ENCODE peak calls at places on chromosomes 7 and 10, in seven cellular contexts. One of them, this sample, is unnamed.

GRCh38 chr7:137592232-137592896 is 248.8 kb upstream of the PTN start:
- DNase-seq in K562: peak; percentile 76
- DNase-seq in GM12878: no peak
- DNase-seq in HCT116: peak; percentile 22
- DNase-seq in HepG2: peak; percentile 46
- DNase-seq in SK-N-SH: peak; percentile 74
- DNase-seq in H1: peak; percentile 25
- DNase-seq in this sample: peak; percentile 37

GRCh38 chr7:157027568-157028527 is 17.4 kb upstream of the MNX1 start:
- DNase-seq in K562: no peak
- DNase-seq in GM12878: no peak
- DNase-seq in HCT116: no peak
- DNase-seq in HepG2: no peak
- DNase-seq in SK-N-SH: peak; percentile 10
- DNase-seq in H1: no peak
- DNase-seq in this sample: no peak

GRCh38 chr10:113329121-113329596 is 223.7 kb upstream of the HABP2 start:
- DNase-seq in K562: no peak
- DNase-seq in GM12878: no peak
- DNase-seq in HCT116: no peak
- DNase-seq in HepG2: no peak
- DNase-seq in SK-N-SH: peak; percentile 20
- DNase-seq in H1: no peak
- DNase-seq in this sample: no peak

GRCh38 chr10:96427291-96427690 is 68.5 kb upstream of the OPALIN start:
- DNase-seq in K562: no peak
- DNase-seq in GM12878: no peak
- DNase-seq in HCT116: no peak
- DNase-seq in HepG2: no peak
- DNase-seq in SK-N-SH: no peak
- DNase-seq in H1: no peak
- DNase-seq in this sample: no peak

GRCh38 chr7:144048648-144049047 is at the start of gene OR2A5:
- DNase-seq in K562: no peak
- DNase-seq in GM12878: no peak
- DNase-seq in HCT116: no peak
- DNase-seq in HepG2: no peak
- DNase-seq in SK-N-SH: no peak
- DNase-seq in H1: no peak
- DNase-seq in this sample: no peak

GRCh38 chr7:144834516-144835165 is 1.2 kb downstream of the TPK1 start:
- DNase-seq in K562: peak; percentile 49
- DNase-seq in GM12878: peak; percentile 23
- DNase-seq in HCT116: no peak
- DNase-seq in HepG2: no peak
- DNase-seq in SK-N-SH: peak; percentile 39
- DNase-seq in H1: no peak
- DNase-seq in this sample: no peak

GRCh38 chr7:100897111-100897608 is 1.5 kb upstream of the ACHE start:
- DNase-seq in K562: peak; percentile 80
- DNase-seq in GM12878: no peak
- DNase-seq in HCT116: no peak
- DNase-seq in HepG2: no peak
- DNase-seq in SK-N-SH: peak; percentile 87
- DNase-seq in H1: no peak
- DNase-seq in this sample: no peak

GRCh38 chr10:133442967-133443924 is 10.5 kb upstream of the SCART1 start:
- DNase-seq in K562: no peak
- DNase-seq in GM12878: no peak
- DNase-seq in HCT116: no peak
- DNase-seq in HepG2: no peak
- DNase-seq in SK-N-SH: peak; percentile 6
- DNase-seq in H1: no peak
- DNase-seq in this sample: no peak

GRCh38 chr7:97064020-97064419 is 39.4 kb upstream of the DLX5 start:
- DNase-seq in K562: no peak
- DNase-seq in GM12878: no peak
- DNase-seq in HCT116: no peak
- DNase-seq in HepG2: no peak
- DNase-seq in SK-N-SH: no peak
- DNase-seq in H1: no peak
- DNase-seq in this sample: no peak

GRCh38 chr10:26697922-26698608 is 564 bp downstream of the PDSS1 start:
- DNase-seq in K562: peak; percentile 19
- DNase-seq in GM12878: no peak
- DNase-seq in HCT116: no peak
- DNase-seq in HepG2: no peak
- DNase-seq in SK-N-SH: peak; percentile 44
- DNase-seq in H1: no peak
- DNase-seq in this sample: peak; percentile 6

GRCh38 chr7:17121671-17122070 is 176.8 kb upstream of the AHR start:
- DNase-seq in K562: no peak
- DNase-seq in GM12878: no peak
- DNase-seq in HCT116: no peak
- DNase-seq in HepG2: no peak
- DNase-seq in SK-N-SH: no peak
- DNase-seq in H1: no peak
- DNase-seq in this sample: no peak

GRCh38 chr10:122135251-122136025 is 135.7 kb upstream of the BTBD16 start:
- DNase-seq in K562: no peak
- DNase-seq in GM12878: no peak
- DNase-seq in HCT116: no peak
- DNase-seq in HepG2: no peak
- DNase-seq in SK-N-SH: no peak
- DNase-seq in H1: no peak
- DNase-seq in this sample: no peak

GRCh38 chr7:128912281-128912680 is 1.8 kb upstream of the KCP start:
- DNase-seq in K562: no peak
- DNase-seq in GM12878: no peak
- DNase-seq in HCT116: no peak
- DNase-seq in HepG2: no peak
- DNase-seq in SK-N-SH: peak; percentile 24
- DNase-seq in H1: no peak
- DNase-seq in this sample: no peak

GRCh38 chr7:138890782-138891445 is 90.3 kb downstream of the KIAA1549 start:
- DNase-seq in K562: no peak
- DNase-seq in GM12878: no peak
- DNase-seq in HCT116: no peak
- DNase-seq in HepG2: peak; percentile 73
- DNase-seq in SK-N-SH: peak; percentile 67
- DNase-seq in H1: no peak
- DNase-seq in this sample: peak; percentile 96

DNA sequence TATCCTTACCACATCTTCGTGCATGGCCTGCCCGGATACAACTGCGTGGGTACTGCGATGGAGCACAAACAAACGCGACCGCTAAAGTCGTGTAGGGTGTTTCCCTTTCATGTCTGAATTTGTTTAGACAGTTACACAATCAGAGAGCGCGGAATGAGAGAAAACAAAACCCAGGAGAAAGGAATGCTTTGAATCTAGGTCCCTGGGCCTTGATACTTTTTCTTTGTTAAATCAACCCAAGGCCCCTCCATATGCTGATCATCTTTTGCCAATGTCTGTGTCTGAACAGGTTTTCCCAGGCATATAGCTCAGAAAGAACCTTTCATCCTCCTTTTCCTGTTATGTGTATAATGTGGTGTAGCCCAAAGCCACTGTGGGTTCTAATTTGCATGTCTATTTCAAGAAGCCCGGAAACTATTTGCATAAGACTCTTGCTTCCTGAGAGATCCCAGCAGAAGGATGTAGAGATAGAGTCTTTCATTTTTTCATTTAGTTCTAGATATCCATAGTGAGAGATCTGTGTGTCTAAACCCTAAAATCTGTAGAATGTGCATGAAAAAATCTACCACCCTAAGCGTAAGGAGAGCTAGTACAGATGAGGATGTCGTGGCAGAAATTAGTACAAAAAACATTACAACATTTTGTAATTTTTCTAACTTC is 145.8 kb downstream of the FRMD4A start:
- DNase-seq in K562: peak; percentile 44
- DNase-seq in GM12878: peak; percentile 72
- DNase-seq in HCT116: no peak
- DNase-seq in HepG2: peak; percentile 94
- DNase-seq in SK-N-SH: no peak
- DNase-seq in H1: no peak
- DNase-seq in this sample: no peak
- TF ChIP-seq JUND in K562: no peak
- TF ChIP-seq JUND in GM12878: no peak
- TF ChIP-seq JUND in HCT116: no peak
- TF ChIP-seq JUND in HepG2: no peak
- TF ChIP-seq JUND in SK-N-SH: no peak
- TF ChIP-seq JUND in H1: peak; percentile 74
- TF ChIP-seq JUND in this sample: no peak

GRCh38 chr7:4937411-4937810 is 21.6 kb downstream of the MMD2 start:
- DNase-seq in K562: no peak
- DNase-seq in GM12878: no peak
- DNase-seq in HCT116: no peak
- DNase-seq in HepG2: no peak
- DNase-seq in SK-N-SH: no peak
- DNase-seq in H1: no peak
- DNase-seq in this sample: no peak
- TF ChIP-seq JUND in K562: no peak
- TF ChIP-seq JUND in GM12878: no peak
- TF ChIP-seq JUND in HCT116: no peak
- TF ChIP-seq JUND in HepG2: no peak
- TF ChIP-seq JUND in SK-N-SH: no peak
- TF ChIP-seq JUND in H1: no peak
- TF ChIP-seq JUND in this sample: no peak

DNA sequence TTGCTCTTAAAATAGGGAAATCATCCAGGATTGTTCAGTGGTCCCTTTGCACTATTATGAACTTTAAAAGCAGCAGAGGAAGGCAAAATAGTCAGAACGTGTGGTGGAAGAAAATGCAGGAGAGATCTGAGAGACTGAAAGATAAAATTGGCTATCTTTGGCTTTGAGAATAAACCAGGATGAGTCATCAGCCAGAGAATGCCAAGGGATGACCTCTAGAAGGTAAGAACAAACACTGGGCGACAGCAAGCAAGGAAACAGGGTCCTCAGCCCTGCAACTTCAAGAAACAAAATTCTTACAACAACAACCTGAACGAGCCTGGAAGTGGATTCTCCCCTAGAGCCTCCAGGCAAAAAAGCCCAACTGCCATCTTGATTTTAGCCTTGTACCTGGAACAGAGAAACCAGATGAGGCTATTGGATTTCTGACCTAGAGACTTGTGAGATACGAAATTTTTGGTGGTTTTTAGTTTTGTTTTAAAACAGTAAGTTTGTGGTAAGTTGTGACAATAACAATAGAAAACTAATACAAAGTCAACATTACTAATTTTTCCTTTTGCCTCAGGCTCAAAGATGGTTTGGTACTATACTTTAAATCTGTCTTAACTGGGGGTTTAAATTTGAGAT is 130.2 kb upstream of the CNTNAP2 start:
- DNase-seq in K562: peak; percentile 38
- DNase-seq in GM12878: no peak
- DNase-seq in HCT116: no peak
- DNase-seq in HepG2: no peak
- DNase-seq in SK-N-SH: no peak
- DNase-seq in H1: no peak
- DNase-seq in this sample: no peak
- TF ChIP-seq JUND in K562: peak; percentile 93
- TF ChIP-seq JUND in GM12878: no peak
- TF ChIP-seq JUND in HCT116: no peak
- TF ChIP-seq JUND in HepG2: no peak
- TF ChIP-seq JUND in SK-N-SH: no peak
- TF ChIP-seq JUND in H1: peak; percentile 74
- TF ChIP-seq JUND in this sample: no peak

GRCh38 chr7:76062254-76062653 is 14.3 kb downstream of the MDH2 start:
- DNase-seq in K562: no peak
- DNase-seq in GM12878: no peak
- DNase-seq in HCT116: no peak
- DNase-seq in HepG2: no peak
- DNase-seq in SK-N-SH: no peak
- DNase-seq in H1: no peak
- DNase-seq in this sample: no peak

GRCh38 chr7:76064208-76064970 is 16.5 kb downstream of the MDH2 start:
- DNase-seq in K562: no peak
- DNase-seq in GM12878: no peak
- DNase-seq in HCT116: no peak
- DNase-seq in HepG2: no peak
- DNase-seq in SK-N-SH: peak; percentile 32
- DNase-seq in H1: no peak
- DNase-seq in this sample: no peak

GRCh38 chr7:76063114-76063513 is 15.2 kb downstream of the MDH2 start:
- DNase-seq in K562: no peak
- DNase-seq in GM12878: no peak
- DNase-seq in HCT116: no peak
- DNase-seq in HepG2: no peak
- DNase-seq in SK-N-SH: no peak
- DNase-seq in H1: no peak
- DNase-seq in this sample: no peak

GRCh38 chr7:76065016-76065612 is 17.2 kb downstream of the MDH2 start:
- DNase-seq in K562: no peak
- DNase-seq in GM12878: no peak
- DNase-seq in HCT116: no peak
- DNase-seq in HepG2: no peak
- DNase-seq in SK-N-SH: no peak
- DNase-seq in H1: no peak
- DNase-seq in this sample: no peak

DNA sequence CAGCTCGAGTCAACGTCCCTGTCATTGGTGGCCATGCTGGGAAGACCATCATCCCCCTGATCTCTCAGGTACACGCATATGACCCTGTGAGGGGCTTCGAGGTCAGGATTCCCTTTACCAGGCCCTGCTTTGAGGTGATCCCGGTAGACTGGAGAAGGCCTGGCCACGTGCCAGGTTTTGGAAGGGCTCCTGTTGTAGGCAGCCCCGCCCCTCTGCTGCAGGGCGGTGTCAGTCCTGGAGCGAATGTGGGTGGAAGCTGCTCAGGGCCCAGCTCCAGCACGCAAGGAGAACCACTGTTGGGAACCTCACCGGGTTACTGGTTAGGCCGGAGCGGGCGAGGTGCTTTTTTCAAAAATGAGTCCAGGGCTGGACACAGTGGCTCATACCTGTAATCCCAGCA is 15.6 kb downstream of the MDH2 start:
- DNase-seq in K562: peak; percentile 73
- DNase-seq in GM12878: no peak
- DNase-seq in HCT116: no peak
- DNase-seq in HepG2: no peak
- DNase-seq in SK-N-SH: peak; percentile 60
- DNase-seq in H1: no peak
- DNase-seq in this sample: peak; percentile 31
- TF ChIP-seq JUND in K562: no peak
- TF ChIP-seq JUND in GM12878: no peak
- TF ChIP-seq JUND in HCT116: no peak
- TF ChIP-seq JUND in HepG2: no peak
- TF ChIP-seq JUND in SK-N-SH: no peak
- TF ChIP-seq JUND in H1: no peak
- TF ChIP-seq JUND in this sample: no peak

DNA sequence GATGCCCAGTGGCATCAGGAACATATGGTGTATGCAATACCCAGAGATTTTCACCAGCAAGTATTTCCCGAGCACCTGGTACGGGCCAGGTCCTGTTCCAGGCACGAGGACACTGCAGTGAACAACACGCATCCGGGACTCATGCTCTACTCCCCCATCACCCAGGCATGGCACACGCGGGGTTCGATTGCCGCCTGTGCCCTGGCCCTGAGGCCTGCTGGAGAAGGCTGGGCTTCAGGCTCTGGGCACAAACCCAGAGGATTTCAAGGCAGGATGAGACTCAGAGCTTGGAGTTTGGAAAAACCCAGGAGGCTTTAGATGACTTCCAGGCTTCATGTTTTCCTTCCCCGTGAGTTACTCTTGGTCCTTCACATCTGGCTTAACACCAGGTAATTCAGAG is 143.5 kb downstream of the NEURL1 start:
- DNase-seq in K562: no peak
- DNase-seq in GM12878: no peak
- DNase-seq in HCT116: no peak
- DNase-seq in HepG2: no peak
- DNase-seq in SK-N-SH: no peak
- DNase-seq in H1: no peak
- DNase-seq in this sample: no peak
- TF ChIP-seq JUND in K562: no peak
- TF ChIP-seq JUND in GM12878: no peak
- TF ChIP-seq JUND in HCT116: no peak
- TF ChIP-seq JUND in HepG2: no peak
- TF ChIP-seq JUND in SK-N-SH: no peak
- TF ChIP-seq JUND in H1: no peak
- TF ChIP-seq JUND in this sample: no peak

This sample was measured in T47D.